ENCODE peak calls at places on chromosome 6, in ten cellular contexts. One of them, this sample, is unnamed.
A peak's percentile ranks its signal among the peaks of the same experiment; 100 is the strongest.

GRCh38 chr6:27126815-27127537 is 120.5 kb upstream of the PRSS16 start:
- DNase-seq in heart left ventricle: peak; percentile 95
- DNase-seq in RWPE2: peak; percentile 86
- DNase-seq in HFFc6: peak; percentile 89
- DNase-seq in A549: peak; percentile 91
- DNase-seq in cardiac muscle cell: peak; percentile 96
- DNase-seq in cardiac fibroblast: peak; percentile 95
- DNase-seq in neural progenitor cell: peak; percentile 92
- DNase-seq in lower lobe of right lung: peak; percentile 92
- DNase-seq in RWPE1: peak; percentile 71
- DNase-seq in this sample: peak; percentile 90

GRCh38 chr6:7138111-7138510 is 30.4 kb downstream of the RREB1 start:
- DNase-seq in neural progenitor cell: no peak
- DNase-seq in heart left ventricle: no peak
- DNase-seq in RWPE2: no peak
- DNase-seq in lower lobe of right lung: no peak
- DNase-seq in RWPE1: no peak
- DNase-seq in cardiac muscle cell: no peak
- DNase-seq in A549: no peak
- DNase-seq in cardiac fibroblast: no peak
- DNase-seq in HFFc6: no peak
- DNase-seq in this sample: no peak

GRCh38 chr6:52255434-52255833 is 11.1 kb upstream of the IL17F start:
- DNase-seq in RWPE2: no peak
- DNase-seq in heart left ventricle: no peak
- DNase-seq in RWPE1: no peak
- DNase-seq in A549: no peak
- DNase-seq in cardiac fibroblast: no peak
- DNase-seq in lower lobe of right lung: no peak
- DNase-seq in cardiac muscle cell: no peak
- DNase-seq in HFFc6: no peak
- DNase-seq in neural progenitor cell: no peak
- DNase-seq in this sample: no peak

GRCh38 chr6:122869437-122870024 is 80.5 kb downstream of the SMPDL3A start:
- DNase-seq in RWPE1: peak; percentile 54
- DNase-seq in A549: peak; percentile 57
- DNase-seq in lower lobe of right lung: no peak
- DNase-seq in cardiac fibroblast: peak; percentile 72
- DNase-seq in neural progenitor cell: peak; percentile 69
- DNase-seq in cardiac muscle cell: peak; percentile 66
- DNase-seq in RWPE2: no peak
- DNase-seq in HFFc6: peak; percentile 21
- DNase-seq in heart left ventricle: no peak
- DNase-seq in this sample: peak; percentile 58

GRCh38 chr6:34237722-34238506 is 1.2 kb downstream of the HMGA1 start:
- DNase-seq in neural progenitor cell: peak; percentile 76
- DNase-seq in cardiac muscle cell: peak; percentile 32
- DNase-seq in HFFc6: no peak
- DNase-seq in A549: peak; percentile 62
- DNase-seq in heart left ventricle: no peak
- DNase-seq in cardiac fibroblast: peak; percentile 35
- DNase-seq in RWPE2: peak; percentile 42
- DNase-seq in RWPE1: no peak
- DNase-seq in lower lobe of right lung: peak; percentile 70
- DNase-seq in this sample: peak; percentile 91

GRCh38 chr6:134502614-134503541 is 185.0 kb upstream of the SGK1 start:
- DNase-seq in A549: no peak
- DNase-seq in RWPE2: no peak
- DNase-seq in RWPE1: no peak
- DNase-seq in HFFc6: no peak
- DNase-seq in cardiac fibroblast: peak; percentile 30
- DNase-seq in neural progenitor cell: no peak
- DNase-seq in heart left ventricle: no peak
- DNase-seq in cardiac muscle cell: no peak
- DNase-seq in lower lobe of right lung: no peak
- DNase-seq in this sample: no peak

GRCh38 chr6:75993236-75994162 is 79.0 kb downstream of the IMPG1 start:
- DNase-seq in A549: no peak
- DNase-seq in HFFc6: no peak
- DNase-seq in lower lobe of right lung: no peak
- DNase-seq in cardiac fibroblast: no peak
- DNase-seq in neural progenitor cell: peak; percentile 35
- DNase-seq in cardiac muscle cell: no peak
- DNase-seq in heart left ventricle: no peak
- DNase-seq in RWPE2: no peak
- DNase-seq in RWPE1: no peak
- DNase-seq in this sample: no peak

GRCh38 chr6:20939161-20939775 is 405.0 kb downstream of the CDKAL1 start:
- DNase-seq in RWPE1: no peak
- DNase-seq in HFFc6: no peak
- DNase-seq in A549: no peak
- DNase-seq in neural progenitor cell: no peak
- DNase-seq in lower lobe of right lung: no peak
- DNase-seq in heart left ventricle: no peak
- DNase-seq in cardiac fibroblast: no peak
- DNase-seq in RWPE2: no peak
- DNase-seq in cardiac muscle cell: no peak
- DNase-seq in this sample: no peak

GRCh38 chr6:112040933-112041332 is 13.0 kb upstream of the CCN6 start:
- DNase-seq in lower lobe of right lung: no peak
- DNase-seq in HFFc6: no peak
- DNase-seq in RWPE1: no peak
- DNase-seq in A549: no peak
- DNase-seq in heart left ventricle: no peak
- DNase-seq in RWPE2: no peak
- DNase-seq in cardiac fibroblast: no peak
- DNase-seq in cardiac muscle cell: no peak
- DNase-seq in neural progenitor cell: no peak
- DNase-seq in this sample: no peak

GRCh38 chr6:112041535-112041934 is 12.4 kb upstream of the CCN6 start:
- DNase-seq in neural progenitor cell: no peak
- DNase-seq in cardiac fibroblast: no peak
- DNase-seq in heart left ventricle: no peak
- DNase-seq in cardiac muscle cell: no peak
- DNase-seq in RWPE2: no peak
- DNase-seq in RWPE1: no peak
- DNase-seq in A549: no peak
- DNase-seq in HFFc6: no peak
- DNase-seq in lower lobe of right lung: no peak
- DNase-seq in this sample: no peak

GRCh38 chr6:112043032-112044007 is 10.6 kb upstream of the CCN6 start:
- DNase-seq in heart left ventricle: peak; percentile 89
- DNase-seq in cardiac muscle cell: peak; percentile 94
- DNase-seq in neural progenitor cell: peak; percentile 97
- DNase-seq in RWPE1: peak; percentile 88
- DNase-seq in A549: peak; percentile 86
- DNase-seq in lower lobe of right lung: peak; percentile 89
- DNase-seq in cardiac fibroblast: peak; percentile 94
- DNase-seq in RWPE2: peak; percentile 92
- DNase-seq in HFFc6: peak; percentile 91
- DNase-seq in this sample: peak; percentile 93

GRCh38 chr6:112044196-112044595 is 9.7 kb upstream of the CCN6 start:
- DNase-seq in lower lobe of right lung: no peak
- DNase-seq in heart left ventricle: no peak
- DNase-seq in RWPE1: no peak
- DNase-seq in cardiac fibroblast: no peak
- DNase-seq in neural progenitor cell: no peak
- DNase-seq in RWPE2: no peak
- DNase-seq in HFFc6: no peak
- DNase-seq in cardiac muscle cell: no peak
- DNase-seq in A549: no peak
- DNase-seq in this sample: no peak

DNA sequence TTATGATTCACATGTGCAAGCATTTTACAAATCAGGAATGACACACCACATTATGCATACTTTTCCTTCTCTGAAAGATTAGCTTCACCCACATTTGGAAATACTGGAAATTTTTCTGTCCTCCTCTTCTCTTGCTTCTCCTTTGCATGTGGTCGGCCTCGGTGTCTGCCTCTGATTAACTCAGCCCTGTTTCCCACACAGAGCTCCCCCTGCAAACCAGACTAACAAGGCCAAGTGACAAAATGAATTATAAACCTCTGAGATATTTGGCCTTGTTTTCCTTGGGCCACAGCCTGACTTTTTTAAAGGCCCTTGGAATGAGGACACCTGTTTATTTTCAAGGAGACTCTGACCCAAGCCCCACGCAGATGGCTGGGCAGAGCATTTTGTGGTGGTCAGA is 9.0 kb upstream of the CCN6 start:
- DNase-seq in RWPE1: no peak
- DNase-seq in cardiac fibroblast: peak; percentile 71
- DNase-seq in lower lobe of right lung: no peak
- DNase-seq in HFFc6: peak; percentile 89
- DNase-seq in heart left ventricle: no peak
- DNase-seq in neural progenitor cell: no peak
- DNase-seq in cardiac muscle cell: peak; percentile 85
- DNase-seq in RWPE2: no peak
- DNase-seq in A549: no peak
- DNase-seq in this sample: no peak
- TF ChIP-seq CTCF in RWPE1: no peak
- TF ChIP-seq CTCF in cardiac fibroblast: no peak
- TF ChIP-seq CTCF in lower lobe of right lung: no peak
- TF ChIP-seq CTCF in HFFc6: peak; percentile 13
- TF ChIP-seq CTCF in heart left ventricle: no peak
- TF ChIP-seq CTCF in neural progenitor cell: no peak
- TF ChIP-seq CTCF in cardiac muscle cell: no peak
- TF ChIP-seq CTCF in RWPE2: no peak
- TF ChIP-seq CTCF in A549: no peak
- TF ChIP-seq CTCF in this sample: no peak

GRCh38 chr6:104940238-104940880 is 16.5 kb upstream of the LIN28B start:
- DNase-seq in A549: no peak
- DNase-seq in heart left ventricle: no peak
- DNase-seq in RWPE1: no peak
- DNase-seq in cardiac fibroblast: no peak
- DNase-seq in cardiac muscle cell: no peak
- DNase-seq in RWPE2: no peak
- DNase-seq in neural progenitor cell: peak; percentile 95
- DNase-seq in HFFc6: no peak
- DNase-seq in lower lobe of right lung: no peak
- DNase-seq in this sample: no peak

GRCh38 chr6:104943781-104944180 is 13.1 kb upstream of the LIN28B start:
- DNase-seq in neural progenitor cell: peak; percentile 71
- DNase-seq in HFFc6: peak; percentile 6
- DNase-seq in cardiac fibroblast: peak; percentile 16
- DNase-seq in RWPE2: no peak
- DNase-seq in A549: no peak
- DNase-seq in lower lobe of right lung: no peak
- DNase-seq in RWPE1: no peak
- DNase-seq in cardiac muscle cell: peak; percentile 37
- DNase-seq in heart left ventricle: no peak
- DNase-seq in this sample: no peak

GRCh38 chr6:104936766-104937535 is 20.0 kb upstream of the LIN28B start:
- DNase-seq in A549: no peak
- DNase-seq in HFFc6: no peak
- DNase-seq in neural progenitor cell: no peak
- DNase-seq in lower lobe of right lung: no peak
- DNase-seq in RWPE1: no peak
- DNase-seq in RWPE2: no peak
- DNase-seq in heart left ventricle: no peak
- DNase-seq in cardiac fibroblast: no peak
- DNase-seq in cardiac muscle cell: no peak
- DNase-seq in this sample: no peak

GRCh38 chr6:104941694-104942177 is 15.2 kb upstream of the LIN28B start:
- DNase-seq in heart left ventricle: no peak
- DNase-seq in cardiac fibroblast: no peak
- DNase-seq in RWPE2: no peak
- DNase-seq in HFFc6: no peak
- DNase-seq in neural progenitor cell: peak; percentile 34
- DNase-seq in A549: no peak
- DNase-seq in RWPE1: no peak
- DNase-seq in lower lobe of right lung: no peak
- DNase-seq in cardiac muscle cell: no peak
- DNase-seq in this sample: no peak

GRCh38 chr6:104940881-104941693 is 15.8 kb upstream of the LIN28B start:
- DNase-seq in lower lobe of right lung: peak; percentile 45
- DNase-seq in cardiac fibroblast: peak; percentile 45
- DNase-seq in neural progenitor cell: peak; percentile 94
- DNase-seq in A549: no peak
- DNase-seq in cardiac muscle cell: peak; percentile 53
- DNase-seq in heart left ventricle: no peak
- DNase-seq in RWPE2: no peak
- DNase-seq in RWPE1: peak; percentile 45
- DNase-seq in HFFc6: no peak
- DNase-seq in this sample: peak; percentile 64
- TF ChIP-seq CTCF in lower lobe of right lung: peak; percentile 37
- TF ChIP-seq CTCF in cardiac fibroblast: peak; percentile 51
- TF ChIP-seq CTCF in neural progenitor cell: peak; percentile 72
- TF ChIP-seq CTCF in A549: no peak
- TF ChIP-seq CTCF in cardiac muscle cell: peak; percentile 58
- TF ChIP-seq CTCF in heart left ventricle: peak; percentile 31
- TF ChIP-seq CTCF in RWPE2: peak; percentile 89
- TF ChIP-seq CTCF in RWPE1: peak; percentile 83
- TF ChIP-seq CTCF in HFFc6: peak; percentile 69
- TF ChIP-seq CTCF in this sample: peak; percentile 50

GRCh38 chr6:11692451-11693376 is 85.9 kb downstream of the ADTRP start:
- DNase-seq in RWPE2: no peak
- DNase-seq in neural progenitor cell: no peak
- DNase-seq in heart left ventricle: no peak
- DNase-seq in cardiac muscle cell: no peak
- DNase-seq in RWPE1: no peak
- DNase-seq in lower lobe of right lung: no peak
- DNase-seq in HFFc6: no peak
- DNase-seq in A549: no peak
- DNase-seq in cardiac fibroblast: no peak
- DNase-seq in this sample: no peak
- TF ChIP-seq CTCF in RWPE2: no peak
- TF ChIP-seq CTCF in neural progenitor cell: no peak
- TF ChIP-seq CTCF in heart left ventricle: no peak
- TF ChIP-seq CTCF in cardiac muscle cell: no peak
- TF ChIP-seq CTCF in RWPE1: no peak
- TF ChIP-seq CTCF in lower lobe of right lung: no peak
- TF ChIP-seq CTCF in HFFc6: no peak
- TF ChIP-seq CTCF in A549: no peak
- TF ChIP-seq CTCF in cardiac fibroblast: no peak
- TF ChIP-seq CTCF in this sample: no peak

GRCh38 chr6:137950581-137950980 is 83.5 kb downstream of the TNFAIP3 start:
- DNase-seq in cardiac fibroblast: no peak
- DNase-seq in A549: no peak
- DNase-seq in heart left ventricle: no peak
- DNase-seq in lower lobe of right lung: no peak
- DNase-seq in cardiac muscle cell: no peak
- DNase-seq in HFFc6: no peak
- DNase-seq in RWPE1: no peak
- DNase-seq in neural progenitor cell: no peak
- DNase-seq in RWPE2: no peak
- DNase-seq in this sample: no peak

GRCh38 chr6:137949686-137950390 is 82.8 kb downstream of the TNFAIP3 start:
- DNase-seq in cardiac muscle cell: no peak
- DNase-seq in RWPE1: no peak
- DNase-seq in neural progenitor cell: no peak
- DNase-seq in A549: no peak
- DNase-seq in lower lobe of right lung: no peak
- DNase-seq in heart left ventricle: no peak
- DNase-seq in HFFc6: no peak
- DNase-seq in cardiac fibroblast: no peak
- DNase-seq in RWPE2: no peak
- DNase-seq in this sample: no peak

GRCh38 chr6:137942736-137943135 is 75.7 kb downstream of the TNFAIP3 start:
- DNase-seq in heart left ventricle: no peak
- DNase-seq in RWPE2: no peak
- DNase-seq in cardiac muscle cell: no peak
- DNase-seq in lower lobe of right lung: no peak
- DNase-seq in HFFc6: no peak
- DNase-seq in cardiac fibroblast: no peak
- DNase-seq in neural progenitor cell: no peak
- DNase-seq in A549: no peak
- DNase-seq in RWPE1: no peak
- DNase-seq in this sample: no peak

DNA sequence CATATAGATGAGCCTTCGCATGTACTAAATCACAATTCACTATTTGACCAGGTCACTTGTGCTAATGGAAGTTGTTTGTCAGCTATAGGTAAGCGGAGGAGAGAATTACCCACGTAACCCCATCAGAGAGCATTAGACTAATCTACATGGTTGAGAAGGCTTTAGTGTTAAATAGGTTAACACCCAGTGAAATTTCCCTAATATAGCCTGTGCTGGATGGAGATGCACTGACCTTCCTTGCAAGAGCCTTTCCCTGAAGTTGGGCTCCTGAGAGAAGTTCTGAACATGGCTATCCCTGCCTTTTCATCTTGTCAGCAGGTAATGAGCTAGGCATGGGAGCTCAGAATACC is 78.1 kb downstream of the TNFAIP3 start:
- DNase-seq in lower lobe of right lung: no peak
- DNase-seq in cardiac muscle cell: no peak
- DNase-seq in neural progenitor cell: no peak
- DNase-seq in RWPE1: no peak
- DNase-seq in A549: no peak
- DNase-seq in RWPE2: no peak
- DNase-seq in cardiac fibroblast: no peak
- DNase-seq in heart left ventricle: no peak
- DNase-seq in HFFc6: no peak
- DNase-seq in this sample: no peak
- TF ChIP-seq CTCF in lower lobe of right lung: no peak
- TF ChIP-seq CTCF in cardiac muscle cell: no peak
- TF ChIP-seq CTCF in neural progenitor cell: no peak
- TF ChIP-seq CTCF in RWPE1: peak; percentile 39
- TF ChIP-seq CTCF in A549: no peak
- TF ChIP-seq CTCF in RWPE2: peak; percentile 60
- TF ChIP-seq CTCF in cardiac fibroblast: no peak
- TF ChIP-seq CTCF in heart left ventricle: no peak
- TF ChIP-seq CTCF in HFFc6: peak; percentile 11
- TF ChIP-seq CTCF in this sample: no peak